ENCODE peak calls at places on chromosome X, in four cellular contexts. X is breast epithelium; N is AG09319; Y is CD4-positive, alpha-beta T cell. H is an unnamed sample.

GRCh38 chrX:153459976-153460375 is 10.4 kb downstream of the HAUS7 start:
- DNase-seq in X (no peak), N (no peak), Y (no peak), H (no peak)

GRCh38 chrX:78321809-78322208 is 5.6 kb downstream of the CYSLTR1 start:
- DNase-seq in X (no peak), N (no peak), Y (peak), H (no peak)

GRCh38 chrX:274904-275475 is 6.2 kb upstream of the PLCXD1 start:
- DNase-seq in X (no peak), N (no peak), Y (no peak), H (no peak)

GRCh38 chrX:41596586-41596985 is 92.2 kb upstream of the GPR34 start:
- DNase-seq in X (no peak), N (no peak), Y (no peak), H (no peak)

GRCh38 chrX:87299563-87300160 is 217.9 kb upstream of the KLHL4 start:
- DNase-seq in X (no peak), N (no peak), Y (no peak), H (peak)

GRCh38 chrX:11765449-11765848 is 7.4 kb downstream of the MSL3 start:
- DNase-seq in X (no peak), N (no peak), Y (no peak), H (no peak)

GRCh38 chrX:8845060-8845459 is 43.9 kb upstream of the FAM9A start:
- DNase-seq in X (no peak), N (no peak), Y (no peak), H (peak)

GRCh38 chrX:36383491-36383890 is 464.0 kb downstream of the CFAP47 start:
- DNase-seq in X (no peak), N (no peak), Y (no peak), H (no peak)

GRCh38 chrX:119870626-119871131 is 854 bp downstream of the RNF113A start:
- DNase-seq in X (no peak), N (no peak), Y (peak), H (no peak)

GRCh38 chrX:85994787-85995186 is 52.6 kb downstream of the CHM start:
- DNase-seq in X (no peak), N (no peak), Y (no peak), H (no peak)

GRCh38 chrX:11435568-11435967 is 142.4 kb downstream of the AMELX start:
- DNase-seq in X (no peak), N (peak), Y (no peak), H (no peak)

GRCh38 chrX:67347145-67347544 is 196.7 kb upstream of the AR start:
- DNase-seq in X (no peak), N (no peak), Y (no peak), H (no peak)

GRCh38 chrX:8672176-8672575 is 59.8 kb downstream of the ANOS1 start:
- DNase-seq in X (no peak), N (no peak), Y (no peak), H (no peak)

GRCh38 chrX:107714196-107714811 is 61.3 kb downstream of the TSC22D3 start:
- DNase-seq in X (no peak), N (no peak), Y (no peak), H (no peak)
- TF ChIP-seq CTCF in X (no peak), N (no peak), Y (no peak), H (no peak)

GRCh38 chrX:51802917-51803688 is 59.9 kb downstream of the GSPT2 start:
- DNase-seq in X (no peak), N (peak), Y (peak), H (peak)
- TF ChIP-seq CTCF in X (no peak), N (no peak), Y (peak), H (peak)

GRCh38 chrX:17373337-17373736 is 1.7 kb upstream of the NHS start:
- DNase-seq in X (no peak), N (no peak), Y (no peak), H (no peak)

GRCh38 chrX:17375631-17376380 is 806 bp downstream of the NHS start:
- DNase-seq in X (no peak), N (no peak), Y (no peak), H (peak)

GRCh38 chrX:17375361-17375630 is 296 bp downstream of the NHS start:
- DNase-seq in X (no peak), N (no peak), Y (no peak), H (no peak)

GRCh38 chrX:17376381-17377046 is 1.5 kb downstream of the NHS start:
- DNase-seq in X (no peak), N (no peak), Y (no peak), H (peak)

DNA sequence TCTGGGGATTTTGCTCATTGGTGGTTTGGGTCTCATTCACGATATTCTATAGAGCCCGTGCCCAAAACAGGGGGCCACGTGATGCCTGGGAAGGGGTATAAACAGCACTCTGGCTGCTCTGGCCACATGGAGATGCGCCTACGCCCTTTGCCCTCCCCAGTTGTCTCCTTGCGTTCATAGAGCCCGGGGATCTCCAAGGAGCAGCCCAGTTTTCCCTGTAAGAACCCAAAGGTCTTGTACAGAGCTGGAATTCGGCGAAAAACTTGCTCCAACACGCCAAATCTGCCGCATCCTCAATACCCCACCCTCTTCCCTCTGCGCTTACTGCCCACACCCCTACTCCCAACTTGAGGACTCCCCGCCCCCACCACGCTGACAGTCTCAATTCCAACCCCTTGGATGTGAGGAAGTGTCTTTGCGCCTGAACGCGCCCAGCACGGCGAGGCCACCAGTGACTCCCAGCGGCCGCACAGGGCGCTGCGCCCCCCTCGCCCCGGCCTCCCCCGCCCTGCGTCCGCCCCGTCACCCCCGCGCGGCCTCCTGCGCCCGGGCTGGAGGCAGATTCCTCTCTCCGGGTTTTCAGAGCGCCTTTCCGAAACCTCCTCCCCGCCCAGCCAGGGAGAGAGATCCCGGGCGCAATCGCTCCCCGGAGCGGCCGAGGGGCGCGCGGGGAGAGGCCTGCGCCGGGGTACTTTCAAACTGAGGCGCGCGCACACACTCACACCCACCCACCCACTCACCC is at the start of gene NHS:
- DNase-seq in X (peak), N (peak), Y (no peak), H (peak)
- TF ChIP-seq CTCF in X (peak), N (peak), Y (no peak), H (peak)

GRCh38 chrX:34632404-34632803 is 24.7 kb downstream of the TMEM47 start:
- DNase-seq in X (no peak), N (no peak), Y (no peak), H (no peak)

GRCh38 chrX:34642849-34643248 is 14.2 kb downstream of the TMEM47 start:
- DNase-seq in X (no peak), N (no peak), Y (no peak), H (no peak)

DNA sequence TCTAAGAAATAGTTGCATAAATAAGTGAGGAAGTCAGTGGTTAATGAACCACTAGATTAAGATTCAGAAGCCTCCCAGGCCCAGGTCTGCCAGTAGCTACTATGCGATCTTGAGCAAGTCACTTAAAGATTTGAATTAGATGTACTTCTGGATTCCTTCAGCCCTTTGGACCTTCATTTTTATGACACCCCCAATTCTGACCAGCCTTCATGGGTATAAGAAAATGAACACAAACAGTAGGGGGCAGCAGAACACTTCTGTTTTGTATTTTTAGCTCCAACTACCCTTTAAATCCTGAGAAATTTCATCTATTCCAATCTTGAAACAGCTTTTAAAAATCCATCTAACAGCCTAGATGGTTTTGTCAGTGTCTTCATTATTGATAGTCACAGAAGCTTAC is 19.0 kb downstream of the TMEM47 start:
- DNase-seq in X (no peak), N (no peak), Y (no peak), H (no peak)
- TF ChIP-seq CTCF in X (no peak), N (peak), Y (no peak), H (peak)

GRCh38 chrX:40266490-40267333 is 169.0 kb upstream of the BCOR start:
- DNase-seq in X (peak), N (no peak), Y (peak), H (peak)
- TF ChIP-seq CTCF in X (peak), N (peak), Y (peak), H (peak)

GRCh38 chrX:32774966-32775365 is 436.4 kb downstream of the DMD start:
- DNase-seq in X (no peak), N (no peak), Y (no peak), H (no peak)
- TF ChIP-seq CTCF in X (no peak), N (no peak), Y (no peak), H (no peak)

GRCh38 chrX:69032601-69033000 is 132.7 kb downstream of the PJA1 start:
- DNase-seq in X (no peak), N (no peak), Y (no peak), H (peak)

GRCh38 chrX:69028761-69029120 is 136.5 kb downstream of the PJA1 start:
- DNase-seq in X (no peak), N (no peak), Y (no peak), H (no peak)

GRCh38 chrX:69031971-69032391 is 133.3 kb downstream of the PJA1 start:
- DNase-seq in X (no peak), N (no peak), Y (no peak), H (no peak)

GRCh38 chrX:69029696-69030245 is 135.5 kb downstream of the PJA1 start:
- DNase-seq in X (no peak), N (no peak), Y (no peak), H (no peak)

GRCh38 chrX:69031181-69031580 is 134.1 kb downstream of the PJA1 start:
- DNase-seq in X (no peak), N (no peak), Y (no peak), H (peak)
- TF ChIP-seq CTCF in X (no peak), N (peak), Y (no peak), H (no peak)

H was measured in Calu3.